ENCODE peak calls at places on chromosomes 1 and 21, in four cellular contexts. D is caudate nucleus, V is RWPE1, W is dorsolateral prefrontal cortex. S is an unnamed sample.

GRCh38 chr1:60126733-60127132 is 53.2 kb upstream of the C1orf87 start:
- DNase-seq in D (no peak), V (no peak), W (no peak), S (no peak)

GRCh38 chr1:53292690-53293089 is 35.2 kb downstream of the LRP8 start:
- DNase-seq in D (no peak), V (no peak), W (no peak), S (no peak)

GRCh38 chr1:183605904-183606303 is 15.6 kb upstream of the NCF2 start:
- DNase-seq in D (no peak), V (no peak), W (no peak), S (no peak)

GRCh38 chr1:28114844-28115243 is 26.4 kb upstream of the EYA3 start:
- DNase-seq in D (no peak), V (no peak), W (no peak), S (no peak)

GRCh38 chr1:9101510-9102146 is 27.3 kb downstream of the GPR157 start:
- DNase-seq in D (peak; percentile 16), V (peak; percentile 62), W (peak; percentile 42), S (no peak)

GRCh38 chr1:1892079-1892762 is 1.3 kb upstream of the GNB1 start:
- DNase-seq in D (peak; percentile 58), V (peak; percentile 30), W (no peak), S (peak; percentile 24)

GRCh38 chr1:39615086-39615662 is 24.3 kb downstream of the HEYL start:
- DNase-seq in D (no peak), V (no peak), W (no peak), S (no peak)

GRCh38 chr1:95197616-95198252 is 36.3 kb upstream of the RWDD3 start:
- DNase-seq in D (no peak), V (peak; percentile 53), W (no peak), S (peak; percentile 16)

GRCh38 chr1:166166701-166167394 is at the start of gene FAM78B:
- DNase-seq in D (peak; percentile 80), V (peak; percentile 63), W (peak; percentile 49), S (no peak)

GRCh38 chr1:181089017-181089776 is 697 bp downstream of the IER5 start:
- DNase-seq in D (peak; percentile 52), V (no peak), W (no peak), S (no peak)

GRCh38 chr1:227994632-227995300 is 12.0 kb upstream of the WNT3A start:
- DNase-seq in D (no peak), V (no peak), W (no peak), S (no peak)

GRCh38 chr1:213123532-213123931 is 72.5 kb downstream of the RPS6KC1 start:
- DNase-seq in D (no peak), V (peak; percentile 36), W (no peak), S (no peak)

GRCh38 chr1:18047122-18047521 is 60.5 kb upstream of the IGSF21 start:
- DNase-seq in D (no peak), V (no peak), W (no peak), S (no peak)

GRCh38 chr1:180415985-180416633 is 86.3 kb downstream of the ACBD6 start:
- DNase-seq in D (no peak), V (peak; percentile 48), W (no peak), S (no peak)

GRCh38 chr1:30684881-30685795 is 38.2 kb downstream of the MATN1 start:
- DNase-seq in D (no peak), V (peak; percentile 48), W (no peak), S (no peak)

GRCh38 chr1:113940365-113941244 is 11.5 kb downstream of the HIPK1 start:
- DNase-seq in D (no peak), V (no peak), W (no peak), S (no peak)

GRCh38 chr1:93910305-93910704 is 1.1 kb upstream of the GCLM start:
- DNase-seq in D (no peak), V (no peak), W (no peak), S (no peak)

GRCh38 chr21:24729568-24729967 is 877.7 kb downstream of the MRPL39 start:
- DNase-seq in D (no peak), V (no peak), W (no peak), S (no peak)

GRCh38 chr21:39451332-39452206 is at the start of gene SH3BGR:
- DNase-seq in D (peak; percentile 40), V (peak; percentile 13), W (no peak), S (no peak)

GRCh38 chr1:11130406-11130805 is 30.7 kb upstream of the EXOSC10 start:
- DNase-seq in D (no peak), V (no peak), W (no peak), S (no peak)

GRCh38 chr1:160708118-160708517 is 3.5 kb downstream of the CD48 start:
- DNase-seq in D (no peak), V (no peak), W (no peak), S (no peak)
- H3K27ac ChIP-seq in D (no peak overlapping the region), V (no peak overlapping the region), W (no peak overlapping the region), S (no peak overlapping the region)

DNA sequence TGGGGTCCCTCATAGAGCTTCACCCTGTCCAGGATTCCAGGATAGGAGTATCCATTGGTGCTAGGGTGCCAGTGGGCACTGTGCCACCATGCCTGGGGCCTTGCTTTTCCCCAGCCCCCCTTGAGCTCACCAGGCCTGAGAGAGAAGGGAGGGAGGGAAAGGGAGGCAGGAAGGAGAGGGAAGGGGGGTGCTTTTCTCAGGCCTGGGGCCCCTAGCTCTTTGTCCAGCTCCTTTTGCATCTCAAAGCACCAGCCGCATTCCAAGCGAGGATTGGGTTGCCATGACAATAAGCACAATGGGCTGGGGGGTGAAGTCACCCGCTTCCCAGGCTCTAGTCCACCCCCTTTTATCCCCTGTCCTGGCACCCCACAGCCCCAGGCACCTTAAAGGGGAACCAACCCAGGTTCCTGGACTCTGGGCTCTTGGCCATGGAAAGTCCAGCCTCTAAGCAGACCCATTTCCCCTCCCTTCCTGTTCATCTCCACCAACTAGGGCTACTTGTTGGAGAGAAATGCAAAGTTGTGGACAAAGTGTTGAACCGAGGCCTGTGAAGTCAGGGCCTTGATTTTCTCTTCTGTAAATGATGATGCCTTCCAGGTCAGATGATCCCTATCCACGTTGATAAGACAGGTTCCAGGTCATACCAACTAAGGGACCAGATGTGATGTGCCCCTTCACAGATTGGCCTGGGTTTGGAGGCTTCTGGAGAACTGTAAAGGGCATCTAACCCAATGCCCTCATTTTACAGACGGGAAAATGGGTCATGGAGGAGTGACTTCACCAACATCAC is 11.4 kb downstream of the THBS3 start:
- DNase-seq in D (peak; percentile 21), V (no peak), W (peak; percentile 63), S (no peak)
- H3K27ac ChIP-seq in D (peak overlapping the region; percentile 90), V (peak overlapping the region; percentile 99), W (peak overlapping the region; percentile 78), S (no peak overlapping the region)

DNA sequence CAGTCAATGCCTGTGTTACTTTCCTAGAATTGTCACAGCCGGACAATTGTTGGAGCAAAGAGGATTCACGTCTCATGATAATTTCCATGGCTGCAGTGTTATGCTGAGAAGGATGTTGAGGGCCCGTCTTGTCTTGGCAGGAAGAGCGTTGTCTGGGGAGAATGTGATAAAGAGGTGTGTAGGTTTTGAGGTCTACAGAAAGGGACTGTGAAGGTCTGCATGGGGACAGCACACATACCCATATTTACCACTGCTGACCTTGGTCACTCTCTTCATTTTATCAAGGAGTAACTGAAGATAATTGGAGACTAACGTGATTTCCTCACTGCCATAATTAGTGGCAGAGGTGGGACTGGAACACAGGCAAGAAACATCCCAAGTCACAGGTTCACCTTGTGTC is 6.3 kb downstream of the MECR start:
- DNase-seq in D (no peak), V (no peak), W (no peak), S (no peak)
- H3K27ac ChIP-seq in D (no peak overlapping the region), V (no peak overlapping the region), W (no peak overlapping the region), S (no peak overlapping the region)

GRCh38 chr1:223364685-223365382 is 858 bp upstream of the SUSD4 start:
- DNase-seq in D (peak; percentile 43), V (no peak), W (no peak), S (no peak)

GRCh38 chr1:223363856-223364684 is at the start of gene SUSD4:
- DNase-seq in D (peak; percentile 63), V (peak; percentile 31), W (no peak), S (no peak)

GRCh38 chr1:223358826-223359225 is 5.2 kb downstream of the SUSD4 start:
- DNase-seq in D (no peak), V (peak; percentile 25), W (no peak), S (peak; percentile 6)

GRCh38 chr1:223363057-223363855 is 720 bp downstream of the SUSD4 start:
- DNase-seq in D (peak; percentile 60), V (no peak), W (no peak), S (no peak)
- H3K27ac ChIP-seq in D (peak overlapping the region; percentile 36), V (no peak overlapping the region), W (peak overlapping the region; percentile 75), S (no peak overlapping the region)

DNA sequence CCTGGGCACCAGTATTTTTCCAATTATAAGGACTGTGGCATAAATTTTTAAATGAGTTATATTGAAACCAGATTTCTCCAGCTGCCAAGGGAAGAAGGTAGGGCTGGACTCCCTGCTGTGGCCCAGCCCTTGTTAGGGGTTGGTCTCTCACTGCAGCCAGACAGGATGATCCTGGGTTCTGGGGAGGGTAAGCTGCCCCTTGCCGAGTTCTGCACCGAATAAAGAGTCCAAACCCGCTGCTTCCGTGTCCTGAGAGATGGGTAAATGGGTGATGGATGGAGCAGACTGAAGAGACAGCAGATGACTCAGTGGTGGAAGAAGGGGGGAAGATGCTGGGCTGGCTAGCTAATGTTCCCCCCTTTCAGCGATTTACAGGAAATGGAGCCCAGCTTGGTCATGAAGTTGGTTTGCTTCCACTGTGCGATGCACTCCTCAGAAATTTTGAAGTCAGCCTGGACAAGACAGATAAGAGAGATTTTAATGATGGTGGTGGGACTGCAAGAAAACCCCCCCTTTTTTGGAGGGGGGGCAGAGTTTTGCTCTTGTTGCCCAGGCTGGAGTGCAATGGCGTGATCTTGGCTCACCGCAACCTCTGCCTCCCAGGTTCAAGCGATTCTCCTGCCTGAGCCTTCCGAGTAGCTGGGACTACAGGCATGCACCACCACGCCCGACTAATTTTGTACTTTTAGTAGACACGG is 41.4 kb downstream of the YARS1 start:
- DNase-seq in D (no peak), V (no peak), W (no peak), S (no peak)
- H3K27ac ChIP-seq in D (no peak overlapping the region), V (peak overlapping the region; percentile 100), W (no peak overlapping the region), S (peak overlapping the region; percentile 58)

GRCh38 chr1:174785506-174785905 is 214.2 kb upstream of the CACYBP start:
- DNase-seq in D (no peak), V (no peak), W (no peak), S (no peak)

GRCh38 chr1:174788981-174789380 is 210.8 kb upstream of the CACYBP start:
- DNase-seq in D (no peak), V (peak; percentile 69), W (no peak), S (peak; percentile 68)

GRCh38 chr1:174786760-174787159 is 213.0 kb upstream of the CACYBP start:
- DNase-seq in D (no peak), V (no peak), W (no peak), S (no peak)

GRCh38 chr1:174791863-174792262 is 207.9 kb upstream of the CACYBP start:
- DNase-seq in D (no peak), V (no peak), W (no peak), S (no peak)

DNA sequence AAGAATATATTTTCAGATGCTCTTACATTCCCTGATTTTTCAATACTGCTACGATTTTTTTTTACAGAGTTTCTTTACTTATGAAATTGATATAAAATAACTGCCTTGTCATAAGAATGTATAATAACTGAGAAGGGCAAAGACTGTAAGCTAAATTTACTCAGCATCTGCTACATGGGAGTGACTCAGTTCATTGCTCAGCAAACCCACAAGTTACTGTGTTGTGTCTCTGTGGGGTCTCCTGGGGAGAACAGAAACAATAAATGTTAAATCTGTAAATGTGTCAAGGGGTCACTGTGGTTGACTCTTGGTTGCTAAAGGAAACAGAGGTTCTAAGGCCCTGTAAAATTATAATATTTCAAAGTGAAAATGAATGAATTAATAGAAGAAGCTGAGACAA is 210.3 kb upstream of the CACYBP start:
- DNase-seq in D (no peak), V (no peak), W (no peak), S (no peak)
- H3K27ac ChIP-seq in D (no peak overlapping the region), V (no peak overlapping the region), W (no peak overlapping the region), S (peak overlapping the region; percentile 54)

S was measured in epithelial cell of prostate.